ENCODE peak calls at places on chromosomes 7 and 10, in ten cellular contexts. J, E, G, T, X, B, Q, L, A and U are unnamed samples.

GRCh38 chr10:111098679-111099437 is 22.0 kb downstream of the ADRA2A start:
- DNase-seq in J (no peak), E (no peak), G (peak; percentile 1), T (no peak), X (peak; percentile 14), B (no peak), Q (no peak), L (no peak), A (no peak), U (peak; percentile 35)

GRCh38 chr7:2619120-2619519 is 12.7 kb upstream of the TTYH3 start:
- DNase-seq in J (no peak), E (no peak), G (peak; percentile 55), T (no peak), X (no peak), B (no peak), Q (no peak), L (peak; percentile 18), A (no peak), U (no peak)

GRCh38 chr7:133003052-133003910 is 78.6 kb downstream of the CHCHD3 start:
- DNase-seq in J (no peak), E (no peak), G (no peak), T (no peak), X (no peak), B (no peak), Q (no peak), L (no peak), A (peak; percentile 4), U (no peak)

GRCh38 chr10:131081386-131081785 is 230.1 kb downstream of the TCERG1L start:
- DNase-seq in J (no peak), E (no peak), G (peak; percentile 1), T (no peak), X (no peak), B (no peak), Q (no peak), L (no peak), A (no peak), U (no peak)

GRCh38 chr7:51062222-51062987 is 254.2 kb downstream of the COBL start:
- DNase-seq in J (no peak), E (no peak), G (no peak), T (no peak), X (no peak), B (no peak), Q (no peak), L (no peak), A (no peak), U (no peak)

GRCh38 chr10:22657566-22658190 is 56.7 kb downstream of the PIP4K2A start:
- DNase-seq in J (no peak), E (no peak), G (peak; percentile 89), T (no peak), X (no peak), B (no peak), Q (no peak), L (no peak), A (peak; percentile 64), U (no peak)

GRCh38 chr7:31098606-31099360 is 46.7 kb downstream of the ADCYAP1R1 start:
- DNase-seq in J (peak; percentile 11), E (no peak), G (no peak), T (no peak), X (no peak), B (no peak), Q (no peak), L (no peak), A (no peak), U (no peak)

GRCh38 chr10:81928119-81928518 is 53.1 kb downstream of the NRG3 start:
- DNase-seq in J (no peak), E (no peak), G (no peak), T (no peak), X (no peak), B (no peak), Q (no peak), L (no peak), A (no peak), U (no peak)

GRCh38 chr10:71761105-71761511 is 12.2 kb downstream of the VSIR start:
- DNase-seq in J (no peak), E (no peak), G (no peak), T (no peak), X (no peak), B (no peak), Q (no peak), L (no peak), A (no peak), U (peak; percentile 48)

GRCh38 chr10:71763352-71764127 is 9.8 kb downstream of the VSIR start:
- DNase-seq in J (no peak), E (no peak), G (no peak), T (no peak), X (no peak), B (no peak), Q (no peak), L (no peak), A (no peak), U (peak; percentile 55)

GRCh38 chr10:71765176-71765906 is 8.0 kb downstream of the VSIR start:
- DNase-seq in J (no peak), E (peak; percentile 81), G (peak; percentile 32), T (no peak), X (peak; percentile 94), B (no peak), Q (no peak), L (no peak), A (peak; percentile 60), U (no peak)

GRCh38 chr10:71762324-71762723 is 11.0 kb downstream of the VSIR start:
- DNase-seq in J (no peak), E (no peak), G (no peak), T (no peak), X (no peak), B (no peak), Q (no peak), L (no peak), A (no peak), U (no peak)

DNA sequence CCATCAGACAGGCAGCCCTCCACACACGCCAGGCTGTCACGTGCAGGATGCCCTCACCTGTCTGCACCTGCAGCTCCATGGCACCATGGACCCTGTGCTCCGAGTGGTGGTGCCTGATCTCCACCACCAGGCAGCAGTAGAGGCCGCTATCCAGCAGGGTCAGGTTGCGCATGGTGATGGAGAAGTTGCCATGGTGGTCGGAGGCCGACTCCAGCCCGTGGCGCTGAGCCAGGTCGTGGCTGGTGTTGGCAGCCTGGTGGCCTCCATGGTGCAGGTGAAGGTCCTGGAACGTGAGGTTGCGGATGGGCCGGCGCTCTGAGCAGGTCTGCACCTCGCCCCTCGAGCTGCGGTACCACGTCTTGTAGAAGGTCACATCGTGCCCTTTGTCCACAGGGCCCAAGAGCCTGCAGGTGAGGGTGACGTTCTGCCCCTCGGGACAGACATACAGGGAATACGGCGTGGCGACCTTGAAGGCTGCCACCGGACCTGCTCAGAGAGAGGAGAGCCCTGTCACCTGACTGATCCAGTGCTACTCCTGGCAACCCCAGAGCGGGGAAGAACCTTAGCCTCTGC is 11.7 kb downstream of the VSIR start:
- DNase-seq in J (no peak), E (no peak), G (no peak), T (no peak), X (no peak), B (no peak), Q (no peak), L (no peak), A (no peak), U (no peak)
- TF ChIP-seq CTCF in J (no peak), E (peak; percentile 41), G (peak; percentile 18), T (no peak), X (peak; percentile 29), B (no peak), Q (no peak), L (no peak), A (no peak), U (no peak)

GRCh38 chr10:132787253-132788179 is 1.6 kb upstream of the NKX6-2 start:
- DNase-seq in J (no peak), E (no peak), G (no peak), T (no peak), X (no peak), B (no peak), Q (no peak), L (no peak), A (no peak), U (peak; percentile 51)

GRCh38 chr10:132786529-132787252 is 744 bp upstream of the NKX6-2 start:
- DNase-seq in J (no peak), E (no peak), G (no peak), T (no peak), X (no peak), B (no peak), Q (no peak), L (no peak), A (no peak), U (no peak)

GRCh38 chr10:132784582-132785432 is 1.1 kb downstream of the NKX6-2 start:
- DNase-seq in J (no peak), E (no peak), G (peak; percentile 9), T (no peak), X (no peak), B (no peak), Q (no peak), L (no peak), A (peak; percentile 6), U (no peak)

GRCh38 chr10:132785433-132786278 is at the start of gene NKX6-2:
- DNase-seq in J (no peak), E (no peak), G (peak; percentile 8), T (no peak), X (no peak), B (no peak), Q (no peak), L (no peak), A (peak; percentile 13), U (no peak)

GRCh38 chr10:132786279-132786528 is 257 bp upstream of the NKX6-2 start:
- DNase-seq in J (no peak), E (no peak), G (no peak), T (no peak), X (no peak), B (no peak), Q (no peak), L (no peak), A (no peak), U (no peak)
- H3K4me3 ChIP-seq in J (peak overlapping the region; percentile 29), E (peak overlapping the region; percentile 30), G (no peak overlapping the region), T (no peak overlapping the region), X (no peak overlapping the region), B (no peak overlapping the region), Q (no peak overlapping the region), L (no peak overlapping the region), A (peak overlapping the region; percentile 22), U (no peak overlapping the region)

GRCh38 chr7:101814081-101814995 is 3.1 kb upstream of the CUX1 start:
- DNase-seq in J (peak; percentile 69), E (peak; percentile 51), G (peak; percentile 49), T (no peak), X (peak; percentile 89), B (peak; percentile 49), Q (peak; percentile 52), L (no peak), A (peak; percentile 50), U (peak; percentile 82)

GRCh38 chr7:101816499-101817030 is 861 bp upstream of the CUX1 start:
- DNase-seq in J (peak; percentile 65), E (peak; percentile 51), G (peak; percentile 29), T (no peak), X (peak; percentile 74), B (peak; percentile 33), Q (peak; percentile 45), L (no peak), A (peak; percentile 56), U (peak; percentile 59)

GRCh38 chr7:101815826-101816488 is 1.5 kb upstream of the CUX1 start:
- DNase-seq in J (peak; percentile 79), E (peak; percentile 80), G (peak; percentile 84), T (peak; percentile 68), X (peak; percentile 94), B (peak; percentile 70), Q (peak; percentile 75), L (peak; percentile 42), A (peak; percentile 89), U (peak; percentile 83)

GRCh38 chr7:101813414-101814019 is 3.9 kb upstream of the CUX1 start:
- DNase-seq in J (no peak), E (no peak), G (no peak), T (no peak), X (peak; percentile 64), B (no peak), Q (no peak), L (no peak), A (no peak), U (no peak)

GRCh38 chr7:101814996-101815825 is 2.2 kb upstream of the CUX1 start:
- DNase-seq in J (peak; percentile 51), E (peak; percentile 29), G (no peak), T (no peak), X (peak; percentile 78), B (no peak), Q (peak; percentile 44), L (no peak), A (peak; percentile 46), U (peak; percentile 70)
- TF ChIP-seq CTCF in J (no peak), E (peak; percentile 62), G (peak; percentile 22), T (peak; percentile 68), X (peak; percentile 27), B (no peak), Q (peak; percentile 18), L (peak; percentile 50), A (peak; percentile 23), U (peak; percentile 39)

GRCh38 chr10:6928531-6929080 is 348.5 kb upstream of the PRKCQ start:
- DNase-seq in J (no peak), E (no peak), G (no peak), T (no peak), X (no peak), B (no peak), Q (no peak), L (no peak), A (no peak), U (no peak)
- H3K4me3 ChIP-seq in J (no peak overlapping the region), E (no peak overlapping the region), G (no peak overlapping the region), T (no peak overlapping the region), X (peak overlapping the region; percentile 51), B (no peak overlapping the region), Q (no peak overlapping the region), L (no peak overlapping the region), A (no peak overlapping the region), U (no peak overlapping the region)